ENCODE peak calls at places on chromosomes 2 and 18, in five cellular contexts. Y is central memory CD8-positive, alpha-beta T cell; M is posterior cingulate gyrus; O is A673; J is neural progenitor cell. H is an unnamed sample.

GRCh38 chr2:196233808-196234501 is 62.6 kb upstream of the STK17B start:
- DNase-seq in Y (no peak), M (no peak), O (peak), J (no peak), H (peak)

GRCh38 chr2:238106698-238107524 is 6.8 kb downstream of the ESPNL start:
- DNase-seq in Y (no peak), M (peak), O (no peak), J (peak), H (no peak)

GRCh38 chr18:49847524-49847923 is 34.2 kb upstream of the ACAA2 start:
- DNase-seq in Y (no peak), M (no peak), O (no peak), J (no peak), H (no peak)

GRCh38 chr2:102138331-102138730 is 4.2 kb upstream of the IL1R1 start:
- DNase-seq in Y (no peak), M (no peak), O (no peak), J (no peak), H (no peak)

GRCh38 chr18:9708882-9709877 is 1.1 kb downstream of the RAB31 start:
- DNase-seq in Y (no peak), M (no peak), O (peak), J (peak), H (no peak)

GRCh38 chr2:223751012-223751411 is 86.4 kb downstream of the AP1S3 start:
- DNase-seq in Y (no peak), M (no peak), O (no peak), J (no peak), H (no peak)

GRCh38 chr2:234275515-234275914 is 221.4 kb downstream of the ARL4C start:
- DNase-seq in Y (no peak), M (no peak), O (no peak), J (peak), H (no peak)

GRCh38 chr2:64645014-64645418 is 8.7 kb downstream of the SERTAD2 start:
- DNase-seq in Y (no peak), M (no peak), O (peak), J (peak), H (peak)

GRCh38 chr18:62660741-62661140 is 54.6 kb upstream of the PHLPP1 start:
- DNase-seq in Y (no peak), M (no peak), O (peak), J (no peak), H (no peak)

GRCh38 chr2:233816771-233817170 is 37.6 kb downstream of the HJURP start:
- DNase-seq in Y (no peak), M (no peak), O (no peak), J (no peak), H (no peak)

GRCh38 chr2:226189061-226189460 is 610.6 kb downstream of the IRS1 start:
- DNase-seq in Y (no peak), M (no peak), O (no peak), J (no peak), H (no peak)

GRCh38 chr2:119480718-119481142 is 43.6 kb downstream of the SCTR start:
- DNase-seq in Y (no peak), M (no peak), O (no peak), J (no peak), H (no peak)

H was measured in SK-N-MC.